ENCODE peak calls at places on chromosomes 12 and 14, in five cellular contexts. D is NB4; G is activated naive CD4-positive, alpha-beta T cell treated with anti-CD3 and anti-CD28 coated beads for 36 hours; R is amniotic epithelial cell; L is fibroblast of mammary gland. Q is an unnamed sample.

GRCh38 chr14:92540472-92541048 is 27.0 kb downstream of the RIN3 start:
- DNase-seq in G (no peak), R (peak), L (peak), D (peak), Q (peak)

GRCh38 chr12:48952691-48953090 is 4.6 kb downstream of the ARF3 start:
- DNase-seq in R (no peak), L (no peak), D (no peak), G (no peak), Q (no peak)

GRCh38 chr12:92362785-92363184 is 217.1 kb upstream of the BTG1 start:
- DNase-seq in L (no peak), G (peak), D (no peak), R (no peak), Q (no peak)

GRCh38 chr12:89319606-89320005 is 32.7 kb downstream of the DUSP6 start:
- DNase-seq in D (no peak), L (no peak), R (no peak), G (no peak), Q (no peak)

GRCh38 chr14:32576088-32576795 is 247.1 kb downstream of the AKAP6 start:
- DNase-seq in L (peak), R (peak), D (peak), G (peak), Q (peak)

GRCh38 chr14:71400821-71401447 is 493.7 kb downstream of the PCNX1 start:
- DNase-seq in D (no peak), G (peak), R (peak), L (peak), Q (peak)

GRCh38 chr12:31752450-31752849 is 23.6 kb upstream of the AMN1 start:
- DNase-seq in L (no peak), G (no peak), R (no peak), D (no peak), Q (no peak)

GRCh38 chr12:55019784-55020183 is at the start of gene NEUROD4:
- DNase-seq in R (peak), D (peak), G (peak), L (peak), Q (peak)

GRCh38 chr14:90019824-90020523 is 41.8 kb upstream of the KCNK13 start:
- DNase-seq in L (peak), D (no peak), G (no peak), R (no peak), Q (no peak)

GRCh38 chr12:114757926-114758325 is 74.0 kb upstream of the TBX3 start:
- DNase-seq in G (no peak), D (no peak), L (no peak), R (no peak), Q (no peak)

GRCh38 chr12:48946206-48946605 is 11.1 kb downstream of the ARF3 start:
- DNase-seq in G (no peak), R (no peak), D (no peak), L (no peak), Q (peak)

GRCh38 chr14:34678306-34678705 is 36.1 kb downstream of the CFL2 start:
- DNase-seq in G (no peak), L (no peak), R (no peak), D (no peak), Q (peak)

Q was measured in cardiac fibroblast.